ENCODE peak calls at places on chromosomes 1 and 21, in eight cellular contexts. One of them, this sample, is unnamed. For H3K4me1, the result is how much of the 10 kb centered on the place peaks cover.

GRCh38 chr21:28851645-28852044 is 141.0 kb downstream of the LTN1 start:
- DNase-seq in left ventricle myocardium inferior: no peak
- DNase-seq in tibial nerve: no peak
- DNase-seq in Caco-2: no peak
- DNase-seq in OCI-LY7: no peak
- DNase-seq in lung: no peak
- DNase-seq in cardiac muscle cell: no peak
- DNase-seq in mucosa of descending colon: no peak
- DNase-seq in this sample: no peak

GRCh38 chr1:173421789-173422188 is 55.3 kb upstream of the PRDX6 start:
- DNase-seq in left ventricle myocardium inferior: no peak
- DNase-seq in cardiac muscle cell: no peak
- DNase-seq in OCI-LY7: no peak
- DNase-seq in lung: no peak
- DNase-seq in tibial nerve: no peak
- DNase-seq in mucosa of descending colon: no peak
- DNase-seq in Caco-2: no peak
- DNase-seq in this sample: no peak

GRCh38 chr1:153978274-153978909 is 918 bp upstream of the JTB start:
- DNase-seq in cardiac muscle cell: no peak
- DNase-seq in OCI-LY7: no peak
- DNase-seq in mucosa of descending colon: no peak
- DNase-seq in Caco-2: no peak
- DNase-seq in left ventricle myocardium inferior: no peak
- DNase-seq in tibial nerve: no peak
- DNase-seq in lung: no peak
- DNase-seq in this sample: no peak

GRCh38 chr1:197268012-197268411 is at the start of gene CRB1:
- DNase-seq in tibial nerve: no peak
- DNase-seq in left ventricle myocardium inferior: no peak
- DNase-seq in lung: no peak
- DNase-seq in mucosa of descending colon: no peak
- DNase-seq in OCI-LY7: peak
- DNase-seq in Caco-2: no peak
- DNase-seq in cardiac muscle cell: peak
- DNase-seq in this sample: no peak

GRCh38 chr1:232995189-232995588 is 44.8 kb downstream of the NTPCR start:
- DNase-seq in mucosa of descending colon: no peak
- DNase-seq in cardiac muscle cell: no peak
- DNase-seq in Caco-2: no peak
- DNase-seq in tibial nerve: no peak
- DNase-seq in left ventricle myocardium inferior: no peak
- DNase-seq in lung: no peak
- DNase-seq in OCI-LY7: no peak
- DNase-seq in this sample: peak

GRCh38 chr1:192983349-192983980 is 75.7 kb downstream of the UCHL5 start:
- DNase-seq in mucosa of descending colon: no peak
- DNase-seq in lung: no peak
- DNase-seq in tibial nerve: no peak
- DNase-seq in OCI-LY7: no peak
- DNase-seq in cardiac muscle cell: no peak
- DNase-seq in Caco-2: no peak
- DNase-seq in left ventricle myocardium inferior: no peak
- DNase-seq in this sample: no peak

GRCh38 chr1:183363967-183364366 is 54.2 kb downstream of the NMNAT2 start:
- DNase-seq in left ventricle myocardium inferior: no peak
- DNase-seq in tibial nerve: no peak
- DNase-seq in Caco-2: no peak
- DNase-seq in lung: no peak
- DNase-seq in cardiac muscle cell: peak
- DNase-seq in mucosa of descending colon: no peak
- DNase-seq in OCI-LY7: no peak
- DNase-seq in this sample: no peak

GRCh38 chr21:25999935-26000582 is 170.5 kb downstream of the APP start:
- DNase-seq in cardiac muscle cell: no peak
- DNase-seq in OCI-LY7: no peak
- DNase-seq in tibial nerve: no peak
- DNase-seq in Caco-2: no peak
- DNase-seq in left ventricle myocardium inferior: no peak
- DNase-seq in mucosa of descending colon: peak
- DNase-seq in lung: no peak
- DNase-seq in this sample: no peak

GRCh38 chr1:113074237-113074636 is 1.2 kb downstream of the LRIG2 start:
- DNase-seq in OCI-LY7: peak
- DNase-seq in lung: no peak
- DNase-seq in left ventricle myocardium inferior: no peak
- DNase-seq in tibial nerve: no peak
- DNase-seq in Caco-2: no peak
- DNase-seq in mucosa of descending colon: no peak
- DNase-seq in cardiac muscle cell: no peak
- DNase-seq in this sample: no peak

DNA sequence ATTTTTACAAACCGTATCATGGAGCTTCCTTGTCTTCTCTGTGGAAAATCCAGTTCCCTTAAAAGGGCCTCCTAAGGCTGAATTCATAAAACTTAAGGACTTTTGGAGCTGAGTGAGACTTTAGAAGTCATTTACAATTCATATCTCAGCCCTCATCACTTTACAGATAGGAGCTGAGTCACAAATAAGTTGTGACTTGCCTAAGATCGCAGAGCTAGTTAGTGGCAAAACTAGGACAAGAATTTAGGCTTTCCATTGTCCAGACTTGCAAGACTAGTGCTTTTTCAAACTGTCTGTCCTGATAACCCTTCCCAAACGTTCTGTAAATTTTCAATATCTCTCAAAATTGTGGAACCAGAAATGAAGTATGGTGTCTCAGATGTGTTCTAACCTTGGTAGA is 37.3 kb downstream of the C1orf21 start:
- DNase-seq in tibial nerve: no peak
- DNase-seq in OCI-LY7: no peak
- DNase-seq in left ventricle myocardium inferior: no peak
- DNase-seq in cardiac muscle cell: no peak
- DNase-seq in Caco-2: no peak
- DNase-seq in lung: no peak
- DNase-seq in mucosa of descending colon: no peak
- DNase-seq in this sample: no peak
- H3K4me1 ChIP-seq in tibial nerve: under half
- H3K4me1 ChIP-seq in OCI-LY7: under half
- H3K4me1 ChIP-seq in left ventricle myocardium inferior: half or more
- H3K4me1 ChIP-seq in cardiac muscle cell: under half
- H3K4me1 ChIP-seq in Caco-2: under half
- H3K4me1 ChIP-seq in lung: under half
- H3K4me1 ChIP-seq in mucosa of descending colon: under half
- H3K4me1 ChIP-seq in this sample: under half

GRCh38 chr1:32759521-32759980 is 57.0 kb upstream of the SYNC start:
- DNase-seq in OCI-LY7: no peak
- DNase-seq in Caco-2: peak
- DNase-seq in lung: peak
- DNase-seq in cardiac muscle cell: no peak
- DNase-seq in left ventricle myocardium inferior: no peak
- DNase-seq in tibial nerve: no peak
- DNase-seq in mucosa of descending colon: peak
- DNase-seq in this sample: peak

GRCh38 chr1:32759997-32760623 is 57.0 kb downstream of the YARS1 start:
- DNase-seq in Caco-2: peak
- DNase-seq in tibial nerve: no peak
- DNase-seq in OCI-LY7: no peak
- DNase-seq in left ventricle myocardium inferior: no peak
- DNase-seq in lung: peak
- DNase-seq in mucosa of descending colon: peak
- DNase-seq in cardiac muscle cell: peak
- DNase-seq in this sample: peak

GRCh38 chr1:32757213-32757895 is 54.8 kb upstream of the SYNC start:
- DNase-seq in mucosa of descending colon: peak
- DNase-seq in Caco-2: no peak
- DNase-seq in tibial nerve: no peak
- DNase-seq in cardiac muscle cell: no peak
- DNase-seq in OCI-LY7: no peak
- DNase-seq in left ventricle myocardium inferior: no peak
- DNase-seq in lung: no peak
- DNase-seq in this sample: no peak

GRCh38 chr1:32758795-32759430 is 56.3 kb upstream of the SYNC start:
- DNase-seq in lung: no peak
- DNase-seq in Caco-2: peak
- DNase-seq in mucosa of descending colon: no peak
- DNase-seq in left ventricle myocardium inferior: no peak
- DNase-seq in OCI-LY7: no peak
- DNase-seq in tibial nerve: no peak
- DNase-seq in cardiac muscle cell: no peak
- DNase-seq in this sample: no peak

DNA sequence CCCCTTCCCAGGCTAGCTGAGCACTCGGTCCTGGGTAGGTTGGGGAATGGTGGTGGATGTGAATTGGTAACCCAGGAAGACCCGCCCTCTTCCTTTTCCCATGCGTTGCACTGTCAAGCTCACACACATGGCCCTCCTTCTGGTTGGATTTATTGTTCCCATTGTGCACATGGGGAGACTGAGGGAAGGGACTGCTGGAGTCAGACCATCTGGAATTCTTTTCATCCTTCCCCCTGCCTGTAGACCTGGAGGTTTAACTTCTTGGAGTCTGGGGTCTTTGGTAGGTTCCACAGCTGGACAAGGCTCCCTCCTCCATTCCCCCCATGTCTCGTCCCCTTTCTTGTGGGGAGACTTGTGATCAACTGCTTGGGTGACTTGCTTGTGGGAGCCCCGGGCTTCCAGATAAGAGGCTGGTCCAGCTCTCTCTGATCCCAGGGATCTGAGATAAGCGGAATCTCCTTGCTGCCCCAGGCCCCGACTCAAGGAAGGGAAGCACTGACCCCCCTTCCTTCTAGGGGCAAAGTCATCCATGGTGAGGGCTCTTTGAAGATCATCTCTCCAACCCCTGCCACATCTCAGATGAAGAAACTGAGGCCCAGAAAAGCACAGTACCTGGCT is 55.7 kb upstream of the SYNC start:
- DNase-seq in mucosa of descending colon: no peak
- DNase-seq in tibial nerve: no peak
- DNase-seq in Caco-2: no peak
- DNase-seq in left ventricle myocardium inferior: no peak
- DNase-seq in cardiac muscle cell: no peak
- DNase-seq in lung: no peak
- DNase-seq in OCI-LY7: no peak
- DNase-seq in this sample: no peak
- H3K4me1 ChIP-seq in mucosa of descending colon: half or more
- H3K4me1 ChIP-seq in tibial nerve: half or more
- H3K4me1 ChIP-seq in Caco-2: half or more
- H3K4me1 ChIP-seq in left ventricle myocardium inferior: under half
- H3K4me1 ChIP-seq in cardiac muscle cell: under half
- H3K4me1 ChIP-seq in lung: under half
- H3K4me1 ChIP-seq in OCI-LY7: under half
- H3K4me1 ChIP-seq in this sample: half or more

GRCh38 chr1:22452401-22452963 is 831 bp downstream of the ZBTB40 start:
- DNase-seq in OCI-LY7: peak
- DNase-seq in tibial nerve: peak
- DNase-seq in Caco-2: no peak
- DNase-seq in lung: no peak
- DNase-seq in left ventricle myocardium inferior: peak
- DNase-seq in mucosa of descending colon: no peak
- DNase-seq in cardiac muscle cell: peak
- DNase-seq in this sample: no peak
- H3K4me1 ChIP-seq in OCI-LY7: under half
- H3K4me1 ChIP-seq in tibial nerve: under half
- H3K4me1 ChIP-seq in Caco-2: under half
- H3K4me1 ChIP-seq in lung: under half
- H3K4me1 ChIP-seq in left ventricle myocardium inferior: half or more
- H3K4me1 ChIP-seq in mucosa of descending colon: under half
- H3K4me1 ChIP-seq in cardiac muscle cell: under half
- H3K4me1 ChIP-seq in this sample: under half

GRCh38 chr1:202590119-202590518 is 120.1 kb downstream of the SYT2 start:
- DNase-seq in Caco-2: no peak
- DNase-seq in OCI-LY7: no peak
- DNase-seq in tibial nerve: no peak
- DNase-seq in cardiac muscle cell: no peak
- DNase-seq in left ventricle myocardium inferior: no peak
- DNase-seq in mucosa of descending colon: no peak
- DNase-seq in lung: no peak
- DNase-seq in this sample: no peak
- H3K4me1 ChIP-seq in Caco-2: under half
- H3K4me1 ChIP-seq in OCI-LY7: under half
- H3K4me1 ChIP-seq in tibial nerve: half or more
- H3K4me1 ChIP-seq in cardiac muscle cell: under half
- H3K4me1 ChIP-seq in left ventricle myocardium inferior: half or more
- H3K4me1 ChIP-seq in mucosa of descending colon: under half
- H3K4me1 ChIP-seq in lung: under half
- H3K4me1 ChIP-seq in this sample: under half

DNA sequence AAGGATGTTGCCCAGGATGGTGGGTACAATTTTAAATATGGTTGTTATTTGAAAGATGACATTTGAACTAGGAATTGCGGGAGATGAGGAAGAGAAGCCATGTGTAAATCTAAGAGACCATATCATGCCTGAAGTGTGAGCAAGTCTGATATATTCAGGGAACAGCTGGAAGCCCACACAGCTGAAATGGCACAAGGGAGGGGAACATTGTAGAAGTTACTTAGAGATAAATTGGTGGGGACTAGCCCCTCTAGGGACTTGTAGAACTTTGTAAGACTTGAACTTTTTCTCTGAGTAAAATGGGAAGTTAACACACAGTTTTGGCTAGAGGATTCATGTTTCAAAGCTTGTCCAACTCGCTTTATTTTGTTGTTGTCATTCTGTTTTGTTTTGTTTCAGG is 216.4 kb downstream of the FMN2 start:
- DNase-seq in OCI-LY7: no peak
- DNase-seq in tibial nerve: no peak
- DNase-seq in left ventricle myocardium inferior: no peak
- DNase-seq in cardiac muscle cell: no peak
- DNase-seq in lung: no peak
- DNase-seq in mucosa of descending colon: no peak
- DNase-seq in Caco-2: no peak
- DNase-seq in this sample: no peak
- H3K4me1 ChIP-seq in OCI-LY7: under half
- H3K4me1 ChIP-seq in tibial nerve: under half
- H3K4me1 ChIP-seq in left ventricle myocardium inferior: under half
- H3K4me1 ChIP-seq in cardiac muscle cell: under half
- H3K4me1 ChIP-seq in lung: under half
- H3K4me1 ChIP-seq in mucosa of descending colon: under half
- H3K4me1 ChIP-seq in Caco-2: under half
- H3K4me1 ChIP-seq in this sample: under half

GRCh38 chr1:115070993-115071661 is 18.2 kb downstream of the TSPAN2 start:
- DNase-seq in cardiac muscle cell: no peak
- DNase-seq in mucosa of descending colon: no peak
- DNase-seq in left ventricle myocardium inferior: no peak
- DNase-seq in tibial nerve: no peak
- DNase-seq in lung: no peak
- DNase-seq in OCI-LY7: no peak
- DNase-seq in Caco-2: no peak
- DNase-seq in this sample: no peak
- H3K4me1 ChIP-seq in cardiac muscle cell: half or more
- H3K4me1 ChIP-seq in mucosa of descending colon: under half
- H3K4me1 ChIP-seq in left ventricle myocardium inferior: under half
- H3K4me1 ChIP-seq in tibial nerve: under half
- H3K4me1 ChIP-seq in lung: under half
- H3K4me1 ChIP-seq in OCI-LY7: under half
- H3K4me1 ChIP-seq in Caco-2: under half
- H3K4me1 ChIP-seq in this sample: under half